ENCODE peak calls at places on chromosomes 13 and 19, in five cellular contexts. S is stomach, H is GM23248, L is aorta, V is upper lobe of right lung. U is an unnamed sample.

GRCh38 chr13:80975903-80976302 is 635.0 kb upstream of the SPRY2 start:
- DNase-seq in S (no peak), H (no peak), L (no peak), V (no peak), U (no peak)

GRCh38 chr13:41453620-41454019 is 3.7 kb upstream of the RGCC start:
- DNase-seq in S (no peak), H (no peak), L (no peak), V (no peak), U (no peak)

GRCh38 chr19:10086904-10087256 is 763 bp downstream of the SHFL start:
- DNase-seq in S (no peak), H (peak; percentile 42), L (no peak), V (no peak), U (no peak)

GRCh38 chr19:40583283-40583682 is 6.6 kb downstream of the SHKBP1 start:
- DNase-seq in S (no peak), H (no peak), L (no peak), V (no peak), U (no peak)

GRCh38 chr19:44142014-44142523 is 715 bp downstream of the ZNF234 start:
- DNase-seq in S (no peak), H (peak; percentile 69), L (peak; percentile 45), V (no peak), U (no peak)

GRCh38 chr13:31764556-31764955 is 25.2 kb downstream of the RXFP2 start:
- DNase-seq in S (no peak), H (peak; percentile 64), L (no peak), V (no peak), U (no peak)

GRCh38 chr19:46614114-46614701 is 10.7 kb downstream of the PTGIR start:
- DNase-seq in S (peak; percentile 88), H (peak; percentile 84), L (peak; percentile 90), V (peak; percentile 89), U (peak; percentile 47)

GRCh38 chr19:30060872-30061556 is 119.0 kb downstream of the URI1 start:
- DNase-seq in S (no peak), H (no peak), L (no peak), V (no peak), U (no peak)

GRCh38 chr19:35013820-35014754 is 14.0 kb downstream of the GRAMD1A start:
- DNase-seq in S (no peak), H (no peak), L (no peak), V (no peak), U (no peak)

GRCh38 chr13:24713022-24713421 is 32.8 kb downstream of the ATP12A start:
- DNase-seq in S (peak; percentile 41), H (no peak), L (peak; percentile 57), V (no peak), U (no peak)

GRCh38 chr19:35357867-35358573 is at the start of gene FFAR3:
- DNase-seq in S (peak; percentile 75), H (peak; percentile 68), L (peak; percentile 84), V (peak; percentile 68), U (no peak)

GRCh38 chr19:46697142-46697960 is 19.6 kb downstream of the PRKD2 start:
- DNase-seq in S (peak; percentile 94), H (peak; percentile 90), L (peak; percentile 91), V (peak; percentile 97), U (peak; percentile 15)

GRCh38 chr19:51024924-51025323 is 1.5 kb downstream of the KLK11 start:
- DNase-seq in S (no peak), H (no peak), L (no peak), V (no peak), U (no peak)

GRCh38 chr13:111947026-111947810 is 119.7 kb upstream of the SOX1 start:
- DNase-seq in S (peak; percentile 23), H (no peak), L (no peak), V (peak; percentile 48), U (no peak)

GRCh38 chr13:23673354-23673753 is 103.1 kb downstream of the TNFRSF19 start:
- DNase-seq in S (no peak), H (peak; percentile 96), L (no peak), V (no peak), U (peak; percentile 87)

GRCh38 chr13:62510906-62511655 is 1095.4 kb upstream of the PCDH20 start:
- DNase-seq in S (no peak), H (no peak), L (no peak), V (no peak), U (no peak)

GRCh38 chr19:28468701-28469459 is 744.1 kb downstream of the UQCRFS1 start:
- DNase-seq in S (no peak), H (peak; percentile 89), L (peak; percentile 56), V (no peak), U (no peak)

GRCh38 chr13:54614729-54615128 is 1586.1 kb downstream of the OLFM4 start:
- DNase-seq in S (no peak), H (no peak), L (no peak), V (no peak), U (no peak)

GRCh38 chr13:33112745-33113144 is 96.5 kb downstream of the KL start:
- DNase-seq in S (no peak), H (peak; percentile 53), L (no peak), V (no peak), U (no peak)

GRCh38 chr19:10587022-10587838 is at the start of gene AP1M2:
- DNase-seq in S (peak; percentile 67), H (no peak), L (no peak), V (peak; percentile 85), U (no peak)

GRCh38 chr19:4199699-4200293 is 17.3 kb downstream of the ANKRD24 start:
- DNase-seq in S (no peak), H (no peak), L (no peak), V (no peak), U (no peak)

GRCh38 chr19:18541992-18542935 is 1.1 kb downstream of the FKBP8 start:
- DNase-seq in S (no peak), H (peak; percentile 58), L (no peak), V (no peak), U (no peak)

GRCh38 chr13:25874907-25875306 is 176.9 kb downstream of the SHISA2 start:
- DNase-seq in S (no peak), H (no peak), L (no peak), V (no peak), U (no peak)

GRCh38 chr13:44365008-44365407 is 8.6 kb upstream of the SERP2 start:
- DNase-seq in S (no peak), H (peak; percentile 65), L (no peak), V (no peak), U (peak; percentile 29)

GRCh38 chr19:53112286-53112685 is 9.1 kb upstream of the ZNF160 start:
- DNase-seq in S (no peak), H (peak; percentile 67), L (no peak), V (no peak), U (no peak)

GRCh38 chr13:21663197-21663596 is 7.7 kb upstream of the FGF9 start:
- DNase-seq in S (no peak), H (no peak), L (no peak), V (no peak), U (no peak)

GRCh38 chr19:16628984-16629691 is 1.1 kb upstream of the MED26 start:
- DNase-seq in S (peak; percentile 48), H (peak; percentile 65), L (no peak), V (no peak), U (no peak)

GRCh38 chr19:53903055-53903680 is 5.9 kb upstream of the CACNG7 start:
- DNase-seq in S (no peak), H (peak; percentile 62), L (no peak), V (no peak), U (peak; percentile 19)

GRCh38 chr13:99859178-99860177 is 112.1 kb downstream of the ZIC5 start:
- DNase-seq in S (no peak), H (no peak), L (no peak), V (no peak), U (no peak)

GRCh38 chr19:35533822-35534521 is 716 bp downstream of the GAPDHS start:
- DNase-seq in S (peak; percentile 55), H (peak; percentile 48), L (peak; percentile 67), V (peak; percentile 78), U (no peak)

GRCh38 chr19:52270266-52270885 is 989 bp downstream of the ZNF766 start:
- DNase-seq in S (no peak), H (peak; percentile 64), L (no peak), V (no peak), U (no peak)

GRCh38 chr13:40348096-40348679 is 318.3 kb downstream of the FOXO1 start:
- DNase-seq in S (no peak), H (no peak), L (no peak), V (no peak), U (no peak)

GRCh38 chr13:91351123-91351522 is 3.6 kb downstream of the MIR17HG start:
- DNase-seq in S (no peak), H (no peak), L (no peak), V (no peak), U (no peak)
- H3K4me3 ChIP-seq in S (no peak overlapping the region), H (no peak overlapping the region), L (no peak overlapping the region), V (no peak overlapping the region), U (peak overlapping the region; percentile 6)

DNA sequence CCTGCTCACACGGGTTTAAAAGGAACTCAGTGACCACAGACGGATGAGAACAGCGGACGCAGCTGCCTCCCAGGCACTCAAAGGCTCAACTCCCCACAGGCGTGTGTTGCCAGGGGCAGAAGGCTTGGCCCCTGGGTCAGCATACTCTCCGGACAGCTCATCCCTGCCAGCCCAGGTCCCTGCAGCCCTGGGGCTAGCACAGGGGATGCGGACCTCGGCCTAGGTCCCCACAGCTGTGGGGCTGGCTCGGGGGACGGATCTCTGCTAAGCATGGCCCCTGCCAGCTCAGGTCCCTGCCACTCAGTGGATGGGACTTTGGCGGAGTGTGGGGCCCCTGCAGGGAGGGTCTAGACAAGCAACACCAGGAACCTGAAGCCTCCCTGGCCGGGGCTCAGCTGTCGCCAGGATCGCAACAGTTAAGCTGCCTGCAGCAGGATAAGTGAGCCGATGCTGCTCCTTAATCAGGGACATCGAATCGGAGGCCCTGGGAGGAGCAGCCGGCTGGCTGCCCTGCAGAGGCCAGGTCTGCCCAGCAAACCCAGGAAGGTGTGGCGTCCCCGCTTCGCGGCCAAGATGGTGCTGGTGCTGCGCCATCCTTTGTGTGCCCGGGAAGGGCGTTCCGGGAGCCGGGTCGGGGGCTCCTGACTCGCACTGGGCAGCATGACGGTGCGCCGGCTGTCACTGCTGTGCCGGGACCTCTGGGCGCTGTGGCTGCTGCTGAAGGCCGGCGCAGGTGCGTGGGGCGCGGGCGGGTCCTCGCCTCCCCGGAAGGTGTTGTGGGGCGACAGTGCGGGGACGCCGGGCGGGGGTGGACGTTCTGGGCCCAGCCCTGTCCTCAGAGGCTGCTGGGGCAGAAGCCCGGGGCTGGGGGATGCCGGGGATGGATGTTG is 32.5 kb downstream of the MCF2L start:
- DNase-seq in S (peak; percentile 68), H (peak; percentile 12), L (no peak), V (peak; percentile 81), U (no peak)
- H3K4me3 ChIP-seq in S (peak overlapping the region; percentile 42), H (no peak overlapping the region), L (peak overlapping the region; percentile 8), V (peak overlapping the region; percentile 28), U (no peak overlapping the region)

GRCh38 chr19:781800-782194 is 15.5 kb upstream of the PTBP1 start:
- DNase-seq in S (no peak), H (no peak), L (no peak), V (no peak), U (no peak)
- H3K4me3 ChIP-seq in S (no peak overlapping the region), H (no peak overlapping the region), L (no peak overlapping the region), V (peak overlapping the region; percentile 46), U (peak overlapping the region; percentile 22)

GRCh38 chr19:3176715-3177501 is 1.7 kb upstream of the S1PR4 start:
- DNase-seq in S (peak; percentile 69), H (peak; percentile 91), L (no peak), V (peak; percentile 87), U (no peak)

GRCh38 chr19:3179739-3180293 is 1.2 kb downstream of the S1PR4 start:
- DNase-seq in S (no peak), H (no peak), L (no peak), V (no peak), U (no peak)

GRCh38 chr19:3175761-3176714 is 2.5 kb upstream of the S1PR4 start:
- DNase-seq in S (peak; percentile 90), H (peak; percentile 89), L (no peak), V (peak; percentile 91), U (no peak)

GRCh38 chr19:3178377-3178972 is at the start of gene S1PR4:
- DNase-seq in S (no peak), H (no peak), L (no peak), V (peak; percentile 77), U (no peak)

GRCh38 chr19:3178973-3179738 is 587 bp downstream of the S1PR4 start:
- DNase-seq in S (no peak), H (no peak), L (no peak), V (peak; percentile 72), U (no peak)
- H3K4me3 ChIP-seq in S (peak overlapping the region; percentile 38), H (no peak overlapping the region), L (no peak overlapping the region), V (peak overlapping the region; percentile 51), U (no peak overlapping the region)